ENCODE peak calls at places on chromosomes 7 and 10, in four cellular contexts. L, H, A and S are unnamed samples. For H3K4me1, the result is how much of the 10 kb centered on the place peaks cover.

GRCh38 chr10:121511943-121512342 is 86.3 kb downstream of the FGFR2 start:
- DNase-seq in H (no peak), A (no peak), L (peak), S (no peak)

GRCh38 chr7:27900006-27900405 is 160.0 kb downstream of the TAX1BP1 start:
- DNase-seq in L (no peak), H (no peak), A (no peak), S (no peak)

GRCh38 chr10:127577376-127577775 is 28.3 kb downstream of the NPS start:
- DNase-seq in A (no peak), L (no peak), H (no peak), S (no peak)

GRCh38 chr7:109256762-109257560 is 687.3 kb downstream of the DNAJB9 start:
- DNase-seq in L (no peak), A (no peak), H (no peak), S (no peak)

GRCh38 chr10:3902054-3902808 is 117.2 kb upstream of the KLF6 start:
- DNase-seq in H (no peak), A (no peak), L (peak), S (no peak)

GRCh38 chr7:131329176-131329570 is 1.5 kb downstream of the MKLN1 start:
- DNase-seq in L (no peak), A (no peak), H (no peak), S (peak)

GRCh38 chr7:7793249-7793648 is 74.8 kb upstream of the RPA3 start:
- DNase-seq in L (no peak), A (no peak), H (no peak), S (no peak)

GRCh38 chr7:149284850-149285580 is 23.0 kb downstream of the ZNF783 start:
- DNase-seq in H (peak), L (no peak), A (peak), S (peak)

GRCh38 chr7:136104269-136104603 is 127.1 kb upstream of the MTPN start:
- DNase-seq in A (no peak), L (no peak), H (no peak), S (no peak)

GRCh38 chr7:55308186-55308929 is 56.8 kb upstream of the LANCL2 start:
- DNase-seq in L (peak), A (no peak), H (no peak), S (no peak)

GRCh38 chr10:8576281-8576680 is 521.8 kb downstream of the GATA3 start:
- DNase-seq in H (no peak), L (no peak), A (no peak), S (no peak)

GRCh38 chr10:26839966-26840627 is 20.7 kb downstream of the ABI1 start:
- DNase-seq in A (no peak), H (no peak), L (no peak), S (no peak)

GRCh38 chr7:45911311-45911710 is 9.8 kb downstream of the IGFBP3 start:
- DNase-seq in A (no peak), H (no peak), L (no peak), S (no peak)

GRCh38 chr10:88754272-88754671 is 5.5 kb upstream of the LIPN start:
- DNase-seq in L (no peak), H (no peak), A (no peak), S (no peak)

GRCh38 chr7:45653209-45653907 is 79.2 kb downstream of the ADCY1 start:
- DNase-seq in L (no peak), A (no peak), H (no peak), S (no peak)

GRCh38 chr10:113454341-113455061 is 98.4 kb upstream of the HABP2 start:
- DNase-seq in L (peak), H (peak), A (peak), S (peak)

GRCh38 chr10:46239999-46240683 is 46.7 kb upstream of the ANTXRL start:
- DNase-seq in H (no peak), L (no peak), A (peak), S (no peak)

GRCh38 chr7:119931230-119931824 is 341.6 kb upstream of the KCND2 start:
- DNase-seq in A (no peak), L (no peak), H (peak), S (no peak)

GRCh38 chr10:79313911-79314439 is 33.3 kb upstream of the PPIF start:
- DNase-seq in L (no peak), A (no peak), H (no peak), S (no peak)

GRCh38 chr7:7761974-7762769 is 43.8 kb upstream of the RPA3 start:
- DNase-seq in H (no peak), A (no peak), L (no peak), S (peak)

GRCh38 chr10:11276475-11276990 is 258.9 kb downstream of the CELF2 start:
- DNase-seq in H (no peak), L (no peak), A (no peak), S (no peak)

GRCh38 chr7:72446566-72447462 is 34.7 kb upstream of the CALN1 start:
- DNase-seq in H (no peak), L (no peak), A (no peak), S (no peak)

GRCh38 chr10:58268454-58268945 is 462 bp upstream of the CISD1 start:
- DNase-seq in A (no peak), L (no peak), H (no peak), S (no peak)

GRCh38 chr7:114522081-114522480 is 107.5 kb downstream of the FOXP2 start:
- DNase-seq in A (no peak), H (no peak), L (no peak), S (no peak)

GRCh38 chr7:123305840-123306375 is 106.1 kb upstream of the SLC13A1 start:
- DNase-seq in L (no peak), A (no peak), H (no peak), S (no peak)

GRCh38 chr7:1418505-1419309 is 40.6 kb downstream of the MICALL2 start:
- DNase-seq in H (peak), A (peak), L (peak), S (peak)

GRCh38 chr7:75835688-75836285 is 22.2 kb upstream of the CCL24 start:
- DNase-seq in L (no peak), H (no peak), A (no peak), S (no peak)

GRCh38 chr7:121937224-121937623 is 64.3 kb downstream of the PTPRZ1 start:
- DNase-seq in H (no peak), A (no peak), L (no peak), S (no peak)

GRCh38 chr7:327305-327931 is 37.4 kb downstream of the FOXL3 start:
- DNase-seq in H (no peak), L (no peak), A (no peak), S (no peak)

GRCh38 chr7:78173192-78173591 is 374.6 kb downstream of the PHTF2 start:
- DNase-seq in L (no peak), H (no peak), A (no peak), S (no peak)

GRCh38 chr10:101595591-101596433 is 7.7 kb downstream of the DPCD start:
- DNase-seq in A (no peak), L (no peak), H (no peak), S (no peak)

GRCh38 chr7:44189286-44189992 is at the start of gene GCK:
- DNase-seq in L (no peak), A (no peak), H (no peak), S (no peak)

GRCh38 chr10:62911210-62911963 is 95.2 kb upstream of the EGR2 start:
- DNase-seq in L (no peak), A (no peak), H (no peak), S (no peak)

GRCh38 chr10:119256030-119256429 is 48.7 kb downstream of the GRK5 start:
- DNase-seq in H (no peak), A (no peak), L (no peak), S (no peak)

GRCh38 chr7:40551685-40552576 is 417.1 kb downstream of the SUGCT start:
- DNase-seq in H (no peak), L (peak), A (no peak), S (no peak)

GRCh38 chr7:95684037-95684436 is 87.7 kb upstream of the PDK4 start:
- DNase-seq in A (no peak), L (peak), H (peak), S (peak)

GRCh38 chr7:95687759-95688343 is 84.5 kb upstream of the DYNC1I1 start:
- DNase-seq in H (no peak), L (peak), A (no peak), S (peak)

GRCh38 chr7:95688931-95689453 is 83.4 kb upstream of the DYNC1I1 start:
- DNase-seq in L (no peak), A (no peak), H (no peak), S (no peak)

GRCh38 chr7:95684505-95684904 is 87.8 kb upstream of the DYNC1I1 start:
- DNase-seq in H (no peak), L (no peak), A (no peak), S (no peak)

GRCh38 chr7:95686109-95686508 is 86.2 kb upstream of the DYNC1I1 start:
- DNase-seq in H (no peak), L (peak), A (no peak), S (peak)
- H3K4me1 ChIP-seq in H (under half), L (under half), A (under half), S (under half)

DNA sequence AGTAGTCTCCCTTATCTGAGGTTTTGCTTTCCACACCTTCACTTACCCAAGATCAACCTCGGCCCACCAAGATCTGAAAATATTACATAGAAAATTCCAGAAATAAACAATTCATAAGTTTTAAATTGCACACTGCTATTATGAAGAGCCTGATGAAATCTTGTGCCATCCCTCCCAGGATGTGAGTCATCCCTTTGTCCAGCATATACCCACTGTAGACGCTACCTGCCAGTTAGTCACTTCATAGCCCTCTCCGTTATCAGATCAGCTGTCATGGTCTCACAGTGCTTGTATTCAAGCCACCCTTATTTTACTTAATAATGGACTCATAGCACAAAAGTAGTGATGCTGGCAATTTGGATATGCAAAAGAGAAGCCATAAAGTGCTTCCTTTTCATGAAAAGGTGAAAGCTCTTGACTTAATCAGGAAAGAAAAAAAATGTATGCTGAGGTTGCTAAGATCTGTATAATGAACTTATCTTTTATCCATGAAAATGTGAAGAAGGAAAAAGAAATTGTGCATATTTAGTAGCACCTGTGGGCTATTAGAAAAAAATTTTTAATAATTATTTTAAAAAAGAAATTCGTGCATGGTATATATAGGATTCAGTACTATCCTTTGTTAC is 9.8 kb upstream of the MRPS16 start:
- DNase-seq in A (no peak), H (peak), L (peak), S (peak)
- TF ChIP-seq PHF8 in A (no peak), H (no peak), L (no peak), S (no peak)

DNA sequence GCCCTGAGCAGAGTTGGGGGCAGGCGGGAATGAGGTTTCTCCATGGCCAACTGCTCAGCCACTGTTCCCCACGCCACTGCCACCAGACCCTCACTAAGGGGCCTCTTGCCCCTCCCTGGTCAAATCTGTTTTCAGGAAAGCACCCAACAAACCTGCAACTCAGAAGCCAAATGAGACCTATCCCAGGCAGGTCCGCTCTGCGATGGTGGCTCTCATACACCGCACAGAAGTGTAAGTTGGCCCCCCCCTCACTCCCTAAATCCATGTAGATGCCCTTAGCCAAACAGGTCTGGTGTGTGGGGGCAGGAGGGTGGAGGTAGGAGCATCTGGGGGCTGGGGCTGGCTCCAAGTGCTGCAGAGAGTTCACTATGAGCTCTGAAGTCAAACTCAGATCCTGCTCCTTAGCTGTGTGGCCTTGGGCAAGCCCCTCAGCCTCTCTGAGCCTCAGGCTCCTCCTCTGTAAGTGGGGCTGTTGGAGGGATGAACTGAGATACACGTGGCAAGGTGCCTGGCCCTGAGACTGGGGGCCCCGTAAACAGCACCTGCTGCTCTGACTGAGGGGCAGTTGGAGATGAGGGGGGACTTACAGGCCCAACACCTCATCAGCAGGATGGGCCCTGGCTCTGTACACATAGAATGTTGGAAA is 1.1 kb downstream of the MMRN2 start:
- DNase-seq in A (peak), H (no peak), L (no peak), S (no peak)
- H3K4me1 ChIP-seq in A (half or more), H (half or more), L (half or more), S (half or more)

GRCh38 chr10:34288634-34289033 is 526.5 kb downstream of the PARD3 start:
- DNase-seq in L (no peak), A (no peak), H (no peak), S (no peak)
- TF ChIP-seq PHF8 in L (no peak), A (no peak), H (no peak), S (no peak)

DNA sequence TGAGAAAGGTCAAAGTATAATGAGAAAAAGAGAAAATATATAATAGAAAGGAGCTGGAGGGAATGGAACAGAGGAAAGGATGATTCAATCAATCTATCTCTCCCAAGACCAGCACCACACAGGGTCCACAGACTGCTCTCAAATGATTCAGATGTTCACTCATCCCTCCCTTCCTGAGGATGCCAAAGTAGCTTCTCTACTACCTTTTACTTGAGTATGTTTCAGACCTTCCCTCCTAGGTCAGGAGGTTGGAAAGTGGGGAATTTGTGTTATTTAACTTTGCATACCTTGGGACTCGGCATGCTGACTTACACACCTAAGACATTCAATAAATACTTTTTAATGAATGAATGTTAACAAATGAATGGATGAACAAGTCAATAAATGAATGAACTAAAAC is 30.6 kb downstream of the CPVL start:
- DNase-seq in L (no peak), H (no peak), A (no peak), S (no peak)
- H3K4me1 ChIP-seq in L (under half), H (under half), A (under half), S (under half)

DNA sequence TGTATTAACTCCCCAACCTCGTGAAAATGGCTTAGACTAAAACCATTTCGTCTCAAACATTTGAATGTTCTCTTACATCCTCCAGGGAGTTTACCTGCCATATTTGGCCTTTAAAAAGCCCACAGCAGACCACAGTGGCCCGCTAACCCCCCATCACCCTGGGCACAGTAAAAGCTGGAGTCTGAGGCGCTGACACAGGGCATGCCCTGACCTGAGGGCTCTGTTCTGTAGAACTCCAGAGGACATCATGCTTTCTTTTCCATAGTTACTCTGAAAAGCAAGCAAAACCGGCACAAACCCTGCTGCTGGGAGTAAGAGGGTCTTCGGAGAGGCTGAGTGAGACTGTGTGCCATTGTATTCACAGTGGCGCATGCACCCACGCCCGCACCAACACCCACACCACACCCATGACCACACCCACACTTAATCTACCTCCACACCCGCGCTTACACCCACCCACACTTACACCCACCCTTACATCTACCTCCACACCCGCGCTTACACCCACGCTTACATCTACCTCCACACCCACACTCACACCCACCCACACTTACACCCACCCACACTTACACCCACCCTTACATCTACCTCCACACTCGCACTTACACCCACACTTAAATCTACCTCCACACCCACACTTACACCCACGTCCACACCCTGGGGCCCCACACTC is 32.1 kb downstream of the LRRC27 start:
- DNase-seq in H (peak), L (peak), A (no peak), S (peak)
- TF ChIP-seq PHF8 in H (no peak), L (no peak), A (no peak), S (no peak)

GRCh38 chr7:116532102-116532501 is 7.3 kb downstream of the CAV1 start:
- DNase-seq in L (no peak), H (no peak), A (no peak), S (no peak)

GRCh38 chr7:116527521-116527920 is 2.7 kb downstream of the CAV1 start:
- DNase-seq in L (no peak), A (no peak), H (no peak), S (no peak)

GRCh38 chr7:116528008-116528789 is 3.4 kb downstream of the CAV1 start:
- DNase-seq in A (no peak), L (no peak), H (no peak), S (peak)

GRCh38 chr7:116529250-116529649 is 4.4 kb downstream of the CAV1 start:
- DNase-seq in H (no peak), A (no peak), L (no peak), S (no peak)

GRCh38 chr7:116530107-116530820 is 5.4 kb downstream of the CAV1 start:
- DNase-seq in H (no peak), A (no peak), L (no peak), S (no peak)
- H3K4me1 ChIP-seq in H (under half), A (under half), L (under half), S (half or more)